ENCODE peak calls at places on chromosomes 11 and 22, in four cellular contexts. One of them, this sample, is unnamed.

GRCh38 chr22:39101226-39101625 is 4.2 kb downstream of the APOBEC3H start:
- DNase-seq in fibroblast of mammary gland: no peak
- DNase-seq in RWPE1: no peak
- DNase-seq in Peyer's patch: no peak
- DNase-seq in this sample: no peak

GRCh38 chr11:96234866-96235441 is 108.0 kb downstream of the MAML2 start:
- DNase-seq in fibroblast of mammary gland: no peak
- DNase-seq in Peyer's patch: no peak
- DNase-seq in RWPE1: no peak
- DNase-seq in this sample: no peak

GRCh38 chr11:2830030-2830812 is 55.4 kb downstream of the CDKN1C start:
- DNase-seq in fibroblast of mammary gland: no peak
- DNase-seq in Peyer's patch: no peak
- DNase-seq in RWPE1: no peak
- DNase-seq in this sample: no peak

GRCh38 chr11:116793476-116794096 is 1.9 kb upstream of the APOA5 start:
- DNase-seq in fibroblast of mammary gland: peak
- DNase-seq in RWPE1: no peak
- DNase-seq in Peyer's patch: no peak
- DNase-seq in this sample: no peak

GRCh38 chr11:65546217-65546958 is 11.8 kb downstream of the LTBP3 start:
- DNase-seq in Peyer's patch: peak
- DNase-seq in fibroblast of mammary gland: no peak
- DNase-seq in RWPE1: peak
- DNase-seq in this sample: no peak

GRCh38 chr11:47216141-47216798 is 1.5 kb downstream of the DDB2 start:
- DNase-seq in RWPE1: peak
- DNase-seq in Peyer's patch: peak
- DNase-seq in fibroblast of mammary gland: peak
- DNase-seq in this sample: peak

GRCh38 chr11:106309070-106309684 is 231.7 kb downstream of the AASDHPPT start:
- DNase-seq in Peyer's patch: no peak
- DNase-seq in fibroblast of mammary gland: no peak
- DNase-seq in RWPE1: no peak
- DNase-seq in this sample: no peak

GRCh38 chr11:110176366-110177056 is 83.3 kb downstream of the ZC3H12C start:
- DNase-seq in Peyer's patch: no peak
- DNase-seq in RWPE1: no peak
- DNase-seq in fibroblast of mammary gland: peak
- DNase-seq in this sample: no peak

GRCh38 chr22:23604939-23605712 is 25.0 kb upstream of the IGLL1 start:
- DNase-seq in fibroblast of mammary gland: no peak
- DNase-seq in Peyer's patch: no peak
- DNase-seq in RWPE1: no peak
- DNase-seq in this sample: no peak

GRCh38 chr11:94272738-94273313 is 31.6 kb upstream of the IZUMO1R start:
- DNase-seq in RWPE1: no peak
- DNase-seq in fibroblast of mammary gland: no peak
- DNase-seq in Peyer's patch: no peak
- DNase-seq in this sample: no peak

GRCh38 chr11:62656801-62657429 is 3.8 kb upstream of the INTS5 start:
- DNase-seq in fibroblast of mammary gland: no peak
- DNase-seq in Peyer's patch: no peak
- DNase-seq in RWPE1: no peak
- DNase-seq in this sample: no peak

GRCh38 chr22:27022256-27022655 is 364.9 kb downstream of the MIAT start:
- DNase-seq in Peyer's patch: no peak
- DNase-seq in fibroblast of mammary gland: no peak
- DNase-seq in RWPE1: no peak
- DNase-seq in this sample: no peak

GRCh38 chr22:44596726-44597125 is 98.7 kb upstream of the RTL6 start:
- DNase-seq in Peyer's patch: no peak
- DNase-seq in fibroblast of mammary gland: no peak
- DNase-seq in RWPE1: no peak
- DNase-seq in this sample: no peak

GRCh38 chr11:11416917-11417316 is 63.9 kb upstream of the CSNK2A3 start:
- DNase-seq in Peyer's patch: no peak
- DNase-seq in RWPE1: peak
- DNase-seq in fibroblast of mammary gland: peak
- DNase-seq in this sample: no peak

GRCh38 chr22:46357186-46357500 is 21.6 kb downstream of the TRMU start:
- DNase-seq in RWPE1: no peak
- DNase-seq in fibroblast of mammary gland: no peak
- DNase-seq in Peyer's patch: no peak
- DNase-seq in this sample: no peak

GRCh38 chr11:57321996-57322880 is 2.5 kb downstream of the TNKS1BP1 start:
- DNase-seq in RWPE1: peak
- DNase-seq in Peyer's patch: peak
- DNase-seq in fibroblast of mammary gland: peak
- DNase-seq in this sample: peak

GRCh38 chr11:111851636-111852035 is 19.7 kb downstream of the ALG9 start:
- DNase-seq in fibroblast of mammary gland: peak
- DNase-seq in Peyer's patch: no peak
- DNase-seq in RWPE1: no peak
- DNase-seq in this sample: peak

GRCh38 chr11:36102868-36103267 is 159.0 kb downstream of the LDLRAD3 start:
- DNase-seq in RWPE1: no peak
- DNase-seq in Peyer's patch: no peak
- DNase-seq in fibroblast of mammary gland: no peak
- DNase-seq in this sample: no peak

GRCh38 chr11:73204711-73205121 is 13.4 kb upstream of the P2RY2 start:
- DNase-seq in fibroblast of mammary gland: no peak
- DNase-seq in Peyer's patch: peak
- DNase-seq in RWPE1: no peak
- DNase-seq in this sample: no peak

GRCh38 chr11:85835729-85836128 is 19.5 kb upstream of the CCDC83 start:
- DNase-seq in RWPE1: no peak
- DNase-seq in fibroblast of mammary gland: no peak
- DNase-seq in Peyer's patch: no peak
- DNase-seq in this sample: no peak

GRCh38 chr22:33335611-33336279 is 277.6 kb upstream of the SYN3 start:
- DNase-seq in RWPE1: no peak
- DNase-seq in Peyer's patch: no peak
- DNase-seq in fibroblast of mammary gland: no peak
- DNase-seq in this sample: no peak

GRCh38 chr11:3796796-3797328 is 492 bp downstream of the NUP98 start:
- DNase-seq in Peyer's patch: no peak
- DNase-seq in RWPE1: no peak
- DNase-seq in fibroblast of mammary gland: peak
- DNase-seq in this sample: no peak

GRCh38 chr11:26623076-26623666 is 51.1 kb upstream of the MUC15 start:
- DNase-seq in fibroblast of mammary gland: peak
- DNase-seq in RWPE1: peak
- DNase-seq in Peyer's patch: no peak
- DNase-seq in this sample: peak

GRCh38 chr22:19981961-19982920 is 34.4 kb downstream of the ARVCF start:
- DNase-seq in RWPE1: no peak
- DNase-seq in fibroblast of mammary gland: no peak
- DNase-seq in Peyer's patch: no peak
- DNase-seq in this sample: no peak

GRCh38 chr11:102144357-102145342 is 34.4 kb downstream of the YAP1 start:
- DNase-seq in fibroblast of mammary gland: peak
- DNase-seq in RWPE1: no peak
- DNase-seq in Peyer's patch: no peak
- DNase-seq in this sample: no peak

This sample was measured in PC-9.